ENCODE peak calls at places on chromosomes 11 and 22, in six cellular contexts. J, S, I, P, N and M are unnamed samples.

GRCh38 chr11:91998466-91998865 is 226.2 kb upstream of the FAT3 start:
- DNase-seq in J (no peak), S (no peak), I (no peak), P (no peak), N (no peak), M (no peak)

GRCh38 chr11:121459413-121460041 is 6.8 kb upstream of the SORL1-AS1 start:
- DNase-seq in J (no peak), S (no peak), I (no peak), P (peak), N (no peak), M (no peak)

GRCh38 chr11:70824590-70825300 is 426.4 kb downstream of the CTTN start:
- DNase-seq in J (no peak), S (no peak), I (no peak), P (no peak), N (no peak), M (no peak)

GRCh38 chr11:131917634-131918384 is 547.4 kb downstream of the NTM start:
- DNase-seq in J (no peak), S (no peak), I (no peak), P (no peak), N (no peak), M (no peak)

GRCh38 chr11:5103066-5103465 is 33.7 kb downstream of the OR52E1 start:
- DNase-seq in J (no peak), S (no peak), I (no peak), P (no peak), N (no peak), M (no peak)

GRCh38 chr11:128859563-128860441 is 7.3 kb downstream of the KCNJ1 start:
- DNase-seq in J (peak), S (peak), I (no peak), P (peak), N (peak), M (peak)

GRCh38 chr11:126080206-126080941 is 17.7 kb upstream of the CDON start:
- DNase-seq in J (no peak), S (no peak), I (no peak), P (no peak), N (no peak), M (no peak)

GRCh38 chr22:27992294-27993165 is 73.5 kb upstream of the PITPNB start:
- DNase-seq in J (no peak), S (no peak), I (no peak), P (no peak), N (no peak), M (no peak)

GRCh38 chr11:79094601-79095000 is 346.2 kb downstream of the TENM4 start:
- DNase-seq in J (no peak), S (no peak), I (no peak), P (no peak), N (no peak), M (no peak)

GRCh38 chr11:17979770-17980371 is 33.0 kb downstream of the SERGEF start:
- DNase-seq in J (peak), S (peak), I (no peak), P (no peak), N (no peak), M (no peak)

GRCh38 chr11:61092280-61092766 is 10.0 kb upstream of the CD5 start:
- DNase-seq in J (no peak), S (no peak), I (no peak), P (peak), N (no peak), M (no peak)

GRCh38 chr11:62502030-62502730 is 44.4 kb downstream of the AHNAK start:
- DNase-seq in J (no peak), S (no peak), I (no peak), P (no peak), N (no peak), M (no peak)

GRCh38 chr11:8293171-8293570 is 29.5 kb upstream of the LMO1 start:
- DNase-seq in J (no peak), S (no peak), I (no peak), P (no peak), N (peak), M (no peak)

GRCh38 chr22:46830001-46830715 is 67.7 kb downstream of the TBC1D22A start:
- DNase-seq in J (peak), S (peak), I (no peak), P (no peak), N (peak), M (peak)

GRCh38 chr11:62719302-62719978 is 7.8 kb downstream of the HNRNPUL2 start:
- DNase-seq in J (no peak), S (peak), I (no peak), P (no peak), N (no peak), M (no peak)

GRCh38 chr11:119207300-119207570 is 1.1 kb downstream of the CBL start:
- DNase-seq in J (peak), S (peak), I (no peak), P (no peak), N (no peak), M (peak)

GRCh38 chr11:125091247-125091876 is 20.1 kb downstream of the TMEM218 start:
- DNase-seq in J (peak), S (peak), I (peak), P (no peak), N (peak), M (peak)

GRCh38 chr11:118655486-118656190 is 23.8 kb downstream of the TREH start:
- DNase-seq in J (no peak), S (no peak), I (no peak), P (no peak), N (no peak), M (no peak)

GRCh38 chr22:22711532-22711913 is 67.1 kb downstream of the GGTLC2 start:
- DNase-seq in J (no peak), S (no peak), I (no peak), P (no peak), N (no peak), M (no peak)

GRCh38 chr11:9530901-9531625 is 42.4 kb upstream of the WEE1 start:
- DNase-seq in J (no peak), S (no peak), I (no peak), P (no peak), N (no peak), M (no peak)

GRCh38 chr11:104997288-104997687 is 25.7 kb downstream of the CASP5 start:
- DNase-seq in J (peak), S (peak), I (no peak), P (no peak), N (no peak), M (no peak)

GRCh38 chr11:72369786-72370185 is 64.5 kb downstream of the CLPB start:
- DNase-seq in J (no peak), S (no peak), I (no peak), P (no peak), N (no peak), M (no peak)

GRCh38 chr22:23067691-23068090 is 2.6 kb upstream of the GNAZ start:
- DNase-seq in J (no peak), S (no peak), I (no peak), P (no peak), N (peak), M (no peak)

GRCh38 chr11:109612481-109612880 is 190.5 kb downstream of the C11orf87 start:
- DNase-seq in J (no peak), S (no peak), I (no peak), P (no peak), N (no peak), M (no peak)

GRCh38 chr22:38870791-38871359 is 1.1 kb downstream of the CBX6 start:
- DNase-seq in J (no peak), S (no peak), I (no peak), P (no peak), N (no peak), M (no peak)

GRCh38 chr11:97325693-97326092 is 935.9 kb downstream of the JRKL start:
- DNase-seq in J (no peak), S (no peak), I (no peak), P (no peak), N (peak), M (no peak)

GRCh38 chr11:110130642-110131238 is 37.5 kb downstream of the ZC3H12C start:
- DNase-seq in J (peak), S (peak), I (no peak), P (no peak), N (no peak), M (peak)

GRCh38 chr22:31089101-31090100 is 8.3 kb downstream of the SMTN start:
- DNase-seq in J (peak), S (peak), I (no peak), P (no peak), N (peak), M (peak)

GRCh38 chr11:7576671-7577225 is 62.9 kb downstream of the PPFIBP2 start:
- DNase-seq in J (peak), S (no peak), I (no peak), P (no peak), N (no peak), M (no peak)

GRCh38 chr11:993141-993540 is 43.4 kb downstream of the MUC6 start:
- DNase-seq in J (no peak), S (no peak), I (no peak), P (peak), N (no peak), M (no peak)

GRCh38 chr22:50304528-50305392 is 2.7 kb downstream of the PLXNB2 start:
- DNase-seq in J (no peak), S (peak), I (no peak), P (no peak), N (no peak), M (peak)

GRCh38 chr11:68891356-68891948 is 12.2 kb downstream of the MRPL21 start:
- DNase-seq in J (no peak), S (no peak), I (no peak), P (no peak), N (peak), M (no peak)

GRCh38 chr11:68889948-68890446 is 13.6 kb downstream of the MRPL21 start:
- DNase-seq in J (peak), S (peak), I (peak), P (no peak), N (peak), M (peak)

GRCh38 chr11:68890490-68891231 is 13.0 kb downstream of the MRPL21 start:
- DNase-seq in J (peak), S (peak), I (peak), P (no peak), N (peak), M (peak)

GRCh38 chr11:68893282-68893681 is 10.3 kb downstream of the MRPL21 start:
- DNase-seq in J (no peak), S (no peak), I (no peak), P (no peak), N (no peak), M (no peak)

DNA sequence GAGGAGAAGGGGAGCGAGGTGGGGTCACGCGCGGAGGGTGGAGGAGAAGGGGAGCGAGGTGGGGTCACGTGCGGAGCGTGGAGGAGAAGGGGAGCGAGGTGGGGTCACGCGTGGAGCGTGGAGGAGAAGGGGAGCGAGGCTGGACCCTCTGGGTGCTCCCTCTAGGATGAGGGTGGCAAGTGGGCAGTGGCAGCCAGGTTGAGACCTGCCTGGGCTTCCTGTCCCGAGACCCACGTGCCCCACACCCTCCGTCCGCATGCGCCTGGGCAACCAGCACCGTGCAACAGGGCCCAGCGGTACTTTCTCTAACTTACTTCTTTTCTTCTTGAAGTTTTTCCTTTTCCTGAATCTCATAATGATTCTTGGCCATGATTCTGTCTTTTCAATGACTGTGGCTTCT is 11.1 kb downstream of the MRPL21 start:
- DNase-seq in J (no peak), S (no peak), I (no peak), P (no peak), N (peak), M (no peak)
- TF ChIP-seq CTCF in J (no peak), S (no peak), I (no peak), P (no peak), N (no peak), M (no peak)

GRCh38 chr11:20369816-20370215 is 6.3 kb downstream of the HTATIP2 start:
- DNase-seq in J (no peak), S (no peak), I (no peak), P (no peak), N (no peak), M (no peak)

GRCh38 chr11:20363500-20364411 is at the start of gene HTATIP2:
- DNase-seq in J (peak), S (peak), I (no peak), P (peak), N (peak), M (peak)

GRCh38 chr11:20364412-20364792 is 888 bp downstream of the HTATIP2 start:
- DNase-seq in J (no peak), S (no peak), I (no peak), P (no peak), N (no peak), M (no peak)

GRCh38 chr11:20368441-20368840 is 4.9 kb downstream of the HTATIP2 start:
- DNase-seq in J (no peak), S (no peak), I (no peak), P (no peak), N (no peak), M (no peak)

DNA sequence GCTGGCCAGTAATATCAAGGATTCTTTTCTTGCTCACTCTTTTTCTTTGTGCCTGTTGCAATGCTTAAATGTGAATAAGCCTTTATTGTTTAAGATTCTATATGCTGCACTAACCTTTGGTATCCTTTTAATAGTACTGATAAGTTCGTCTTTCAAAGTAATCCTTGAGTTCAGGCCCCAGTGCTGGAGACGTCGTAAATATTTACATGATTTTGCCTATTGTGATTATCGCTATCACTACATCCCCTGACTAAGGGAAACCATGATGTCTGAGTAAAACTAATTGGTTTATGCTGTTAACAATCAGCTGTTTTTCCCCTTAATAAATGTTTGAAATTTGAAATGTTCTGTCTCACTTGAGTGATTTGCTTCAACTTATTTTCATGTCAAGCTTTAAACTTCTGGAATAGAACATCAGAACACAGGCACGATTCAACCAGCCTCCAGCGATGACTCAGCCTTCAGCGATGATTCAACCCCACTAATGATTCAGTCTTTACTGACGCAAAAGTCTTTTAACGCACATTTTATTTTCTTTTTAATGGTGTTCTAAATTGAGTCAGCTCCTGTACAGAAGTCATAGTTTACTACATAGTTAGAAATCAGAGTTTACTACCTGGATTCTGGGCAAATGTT is 3.9 kb downstream of the HTATIP2 start:
- DNase-seq in J (peak), S (peak), I (peak), P (peak), N (no peak), M (peak)
- H3K4me3 ChIP-seq in J (no peak), S (no peak), I (no peak), P (no peak), N (no peak), M (no peak)

DNA sequence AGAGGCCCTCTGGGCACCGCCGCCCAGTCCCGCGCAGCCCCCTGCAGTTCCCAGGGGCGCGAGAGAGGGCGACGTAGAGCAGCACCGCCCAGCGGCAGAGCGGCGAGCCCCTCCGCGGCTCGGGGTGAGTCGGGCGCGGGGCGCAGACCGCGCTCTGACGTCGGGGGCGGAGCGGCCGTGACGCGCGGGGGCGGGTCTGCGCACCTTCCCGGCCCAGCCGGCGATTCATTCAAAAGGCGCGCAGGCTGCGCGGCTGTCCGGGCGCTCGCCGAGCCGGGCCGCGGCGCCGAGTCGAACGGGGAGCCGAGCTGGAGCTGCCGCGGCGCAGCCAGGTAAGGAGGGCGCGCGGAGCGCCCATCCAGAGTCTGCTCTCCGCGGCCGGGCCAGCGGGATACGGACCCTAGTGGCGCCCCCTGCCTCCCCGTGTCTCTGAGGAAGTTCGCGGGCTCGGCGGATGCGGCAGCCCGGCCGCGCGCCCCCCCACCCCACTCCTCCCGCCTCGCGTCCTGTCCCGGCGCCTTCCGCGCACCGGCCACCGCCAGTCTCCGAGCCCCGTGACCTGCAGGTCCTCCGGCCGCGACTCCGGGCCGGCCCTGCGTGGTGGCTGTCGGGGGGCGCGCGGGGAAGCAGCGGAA is at the start of gene RELT:
- DNase-seq in J (peak), S (peak), I (no peak), P (peak), N (peak), M (peak)
- TF ChIP-seq CTCF in J (peak), S (peak), I (peak), P (peak), N (peak), M (peak)

GRCh38 chr22:19621372-19622060 is 92.8 kb upstream of the SEPTIN5 start:
- DNase-seq in J (peak), S (no peak), I (no peak), P (no peak), N (no peak), M (no peak)

GRCh38 chr22:19625331-19626041 is 88.8 kb upstream of the SEPTIN5 start:
- DNase-seq in J (no peak), S (no peak), I (no peak), P (no peak), N (no peak), M (no peak)

GRCh38 chr22:19622061-19622441 is 92.3 kb upstream of the SEPTIN5 start:
- DNase-seq in J (no peak), S (no peak), I (no peak), P (no peak), N (peak), M (no peak)

GRCh38 chr22:19619144-19620009 is 94.9 kb upstream of the SEPTIN5 start:
- DNase-seq in J (no peak), S (no peak), I (no peak), P (no peak), N (no peak), M (no peak)

GRCh38 chr22:19620742-19621371 is 93.4 kb upstream of the SEPTIN5 start:
- DNase-seq in J (peak), S (peak), I (no peak), P (no peak), N (no peak), M (peak)
- H3K4me3 ChIP-seq in J (no peak), S (no peak), I (no peak), P (no peak), N (no peak), M (no peak)

GRCh38 chr11:11444027-11444799 is 91.2 kb upstream of the CSNK2A3 start:
- DNase-seq in J (peak), S (peak), I (no peak), P (no peak), N (no peak), M (peak)
- TF ChIP-seq CTCF in J (no peak), S (no peak), I (no peak), P (no peak), N (no peak), M (no peak)

GRCh38 chr11:65639623-65640482 is 2.0 kb downstream of the SIPA1 start:
- DNase-seq in J (no peak), S (no peak), I (no peak), P (peak), N (peak), M (no peak)
- H3K4me3 ChIP-seq in J (no peak), S (no peak), I (no peak), P (peak), N (peak), M (no peak)